ENCODE peak calls at places on chromosomes 4 and X, in ten cellular contexts. One of them, this sample, is unnamed.

GRCh38 chr4:45518832-45519231 is 605.0 kb downstream of the GABRG1 start:
- DNase-seq in hepatic stellate cell: no peak
- DNase-seq in HFF-Myc: no peak
- DNase-seq in fibroblast of the conjunctiva: no peak
- DNase-seq in CD8-positive, alpha-beta T cell: no peak
- DNase-seq in D721Med: no peak
- DNase-seq in endothelial cell: no peak
- DNase-seq in stomach: no peak
- DNase-seq in NCI-H1417: no peak
- DNase-seq in neural crest cell: no peak
- DNase-seq in this sample: no peak

GRCh38 chr4:53805291-53805690 is 214.0 kb upstream of the LNX1 start:
- DNase-seq in hepatic stellate cell: no peak
- DNase-seq in HFF-Myc: no peak
- DNase-seq in fibroblast of the conjunctiva: no peak
- DNase-seq in CD8-positive, alpha-beta T cell: no peak
- DNase-seq in D721Med: no peak
- DNase-seq in endothelial cell: no peak
- DNase-seq in stomach: no peak
- DNase-seq in NCI-H1417: no peak
- DNase-seq in neural crest cell: no peak
- DNase-seq in this sample: no peak

GRCh38 chrX:13357925-13358324 is 38.1 kb upstream of the ATXN3L start:
- DNase-seq in hepatic stellate cell: no peak
- DNase-seq in HFF-Myc: no peak
- DNase-seq in fibroblast of the conjunctiva: no peak
- DNase-seq in CD8-positive, alpha-beta T cell: no peak
- DNase-seq in D721Med: no peak
- DNase-seq in endothelial cell: no peak
- DNase-seq in stomach: no peak
- DNase-seq in NCI-H1417: peak
- DNase-seq in neural crest cell: no peak
- DNase-seq in this sample: peak

GRCh38 chrX:48890296-48890925 is 7.2 kb downstream of the TIMM17B start:
- DNase-seq in hepatic stellate cell: no peak
- DNase-seq in HFF-Myc: no peak
- DNase-seq in fibroblast of the conjunctiva: no peak
- DNase-seq in CD8-positive, alpha-beta T cell: no peak
- DNase-seq in D721Med: no peak
- DNase-seq in endothelial cell: no peak
- DNase-seq in stomach: no peak
- DNase-seq in NCI-H1417: no peak
- DNase-seq in neural crest cell: no peak
- DNase-seq in this sample: no peak

GRCh38 chr4:99808260-99808857 is 8.3 kb upstream of the DAPP1 start:
- DNase-seq in hepatic stellate cell: no peak
- DNase-seq in HFF-Myc: no peak
- DNase-seq in fibroblast of the conjunctiva: peak
- DNase-seq in CD8-positive, alpha-beta T cell: peak
- DNase-seq in D721Med: peak
- DNase-seq in endothelial cell: peak
- DNase-seq in stomach: peak
- DNase-seq in NCI-H1417: peak
- DNase-seq in neural crest cell: peak
- DNase-seq in this sample: peak

GRCh38 chrX:129359269-129359668 is 164.0 kb downstream of the SMARCA1 start:
- DNase-seq in hepatic stellate cell: no peak
- DNase-seq in HFF-Myc: no peak
- DNase-seq in fibroblast of the conjunctiva: no peak
- DNase-seq in CD8-positive, alpha-beta T cell: no peak
- DNase-seq in D721Med: no peak
- DNase-seq in endothelial cell: no peak
- DNase-seq in stomach: no peak
- DNase-seq in NCI-H1417: peak
- DNase-seq in neural crest cell: no peak
- DNase-seq in this sample: no peak

GRCh38 chr4:1235381-1236102 is 13.4 kb downstream of the CTBP1 start:
- DNase-seq in hepatic stellate cell: no peak
- DNase-seq in HFF-Myc: no peak
- DNase-seq in fibroblast of the conjunctiva: no peak
- DNase-seq in CD8-positive, alpha-beta T cell: no peak
- DNase-seq in D721Med: no peak
- DNase-seq in endothelial cell: no peak
- DNase-seq in stomach: no peak
- DNase-seq in NCI-H1417: no peak
- DNase-seq in neural crest cell: no peak
- DNase-seq in this sample: no peak

GRCh38 chr4:99117876-99118693 is 26.0 kb downstream of the ADH4 start:
- DNase-seq in hepatic stellate cell: no peak
- DNase-seq in HFF-Myc: peak
- DNase-seq in fibroblast of the conjunctiva: peak
- DNase-seq in CD8-positive, alpha-beta T cell: no peak
- DNase-seq in D721Med: no peak
- DNase-seq in endothelial cell: no peak
- DNase-seq in stomach: no peak
- DNase-seq in NCI-H1417: no peak
- DNase-seq in neural crest cell: no peak
- DNase-seq in this sample: peak

GRCh38 chrX:88170528-88170927 is 576.5 kb upstream of the CPXCR1 start:
- DNase-seq in hepatic stellate cell: no peak
- DNase-seq in HFF-Myc: no peak
- DNase-seq in fibroblast of the conjunctiva: no peak
- DNase-seq in CD8-positive, alpha-beta T cell: no peak
- DNase-seq in D721Med: no peak
- DNase-seq in endothelial cell: no peak
- DNase-seq in stomach: no peak
- DNase-seq in NCI-H1417: no peak
- DNase-seq in neural crest cell: no peak
- DNase-seq in this sample: no peak

GRCh38 chr4:55921093-55921492 is 27.7 kb upstream of the CEP135 start:
- DNase-seq in hepatic stellate cell: no peak
- DNase-seq in HFF-Myc: no peak
- DNase-seq in fibroblast of the conjunctiva: no peak
- DNase-seq in CD8-positive, alpha-beta T cell: no peak
- DNase-seq in D721Med: no peak
- DNase-seq in endothelial cell: no peak
- DNase-seq in stomach: no peak
- DNase-seq in NCI-H1417: no peak
- DNase-seq in neural crest cell: no peak
- DNase-seq in this sample: no peak

GRCh38 chrX:8913665-8914409 is 112.7 kb upstream of the FAM9A start:
- DNase-seq in hepatic stellate cell: no peak
- DNase-seq in HFF-Myc: no peak
- DNase-seq in fibroblast of the conjunctiva: peak
- DNase-seq in CD8-positive, alpha-beta T cell: no peak
- DNase-seq in D721Med: no peak
- DNase-seq in endothelial cell: no peak
- DNase-seq in stomach: no peak
- DNase-seq in NCI-H1417: no peak
- DNase-seq in neural crest cell: no peak
- DNase-seq in this sample: no peak